ENCODE peak calls at places on chromosomes 16 and 17, in five cellular contexts. K, L, U, Y and M are unnamed samples.

GRCh38 chr16:67236551-67237395 is 9.8 kb downstream of the TMEM208 start:
- DNase-seq in K (no peak), L (peak), U (peak), Y (peak), M (no peak)

GRCh38 chr17:65022751-65023421 is 33.7 kb downstream of the GNA13 start:
- DNase-seq in K (no peak), L (no peak), U (no peak), Y (peak), M (peak)

GRCh38 chr16:48353565-48354163 is 31.5 kb downstream of the SIAH1 start:
- DNase-seq in K (peak), L (peak), U (peak), Y (peak), M (no peak)

GRCh38 chr17:16439303-16439791 is 24.0 kb downstream of the TRPV2 start:
- DNase-seq in K (no peak), L (no peak), U (peak), Y (no peak), M (no peak)

GRCh38 chr17:58189436-58190146 is 2.9 kb upstream of the EPX start:
- DNase-seq in K (no peak), L (no peak), U (no peak), Y (peak), M (peak)

GRCh38 chr17:28101919-28102318 is 59.4 kb downstream of the NLK start:
- DNase-seq in K (no peak), L (no peak), U (no peak), Y (no peak), M (no peak)

GRCh38 chr16:86347090-86347489 is 163.2 kb upstream of the FOXF1 start:
- DNase-seq in K (no peak), L (no peak), U (no peak), Y (no peak), M (no peak)

GRCh38 chr17:73600103-73600871 is 44.0 kb downstream of the SDK2 start:
- DNase-seq in K (no peak), L (no peak), U (no peak), Y (no peak), M (no peak)

GRCh38 chr17:76054112-76054476 is 18.2 kb downstream of the SRP68 start:
- DNase-seq in K (no peak), L (no peak), U (no peak), Y (peak), M (peak)

GRCh38 chr17:74380959-74381808 is 13.9 kb downstream of the GPR142 start:
- DNase-seq in K (no peak), L (no peak), U (no peak), Y (no peak), M (no peak)

GRCh38 chr17:43587647-43588046 is 41.5 kb upstream of the ETV4 start:
- DNase-seq in K (no peak), L (no peak), U (no peak), Y (no peak), M (no peak)

GRCh38 chr16:75624921-75625334 is 1.8 kb upstream of the ADAT1 start:
- DNase-seq in K (no peak), L (no peak), U (no peak), Y (peak), M (no peak)

GRCh38 chr17:16117149-16117548 is 98.2 kb downstream of the NCOR1 start:
- DNase-seq in K (no peak), L (no peak), U (no peak), Y (no peak), M (no peak)

GRCh38 chr16:57354311-57354710 is 4.3 kb upstream of the CCL22 start:
- DNase-seq in K (no peak), L (no peak), U (no peak), Y (peak), M (no peak)

GRCh38 chr16:12100124-12100647 is 123.7 kb downstream of the SNX29 start:
- DNase-seq in K (no peak), L (no peak), U (no peak), Y (no peak), M (no peak)

GRCh38 chr16:20383106-20384029 is 21.2 kb downstream of the PDILT start:
- DNase-seq in K (peak), L (peak), U (no peak), Y (peak), M (no peak)

GRCh38 chr16:25018972-25019617 is 3.9 kb upstream of the ARHGAP17 start:
- DNase-seq in K (no peak), L (no peak), U (no peak), Y (no peak), M (no peak)

GRCh38 chr16:49858200-49859129 is 2.6 kb upstream of the ZNF423 start:
- DNase-seq in K (peak), L (peak), U (no peak), Y (no peak), M (no peak)

GRCh38 chr16:25210758-25211157 is 6.0 kb upstream of the AQP8 start:
- DNase-seq in K (no peak), L (no peak), U (no peak), Y (no peak), M (no peak)

GRCh38 chr17:77708936-77709335 is 249.6 kb upstream of the TNRC6C start:
- DNase-seq in K (no peak), L (peak), U (no peak), Y (no peak), M (no peak)

GRCh38 chr16:14502932-14503741 is 126.9 kb downstream of the PARN start:
- DNase-seq in K (no peak), L (no peak), U (no peak), Y (peak), M (peak)

GRCh38 chr17:80892900-80893603 is 98.6 kb upstream of the CHMP6 start:
- DNase-seq in K (no peak), L (no peak), U (peak), Y (peak), M (no peak)

GRCh38 chr17:77184474-77184873 is 43.7 kb downstream of the SEC14L1 start:
- DNase-seq in K (no peak), L (no peak), U (no peak), Y (peak), M (no peak)

GRCh38 chr16:57694556-57695377 is at the start of gene DRC7:
- DNase-seq in K (peak), L (peak), U (no peak), Y (peak), M (no peak)

GRCh38 chr17:57478433-57478832 is 222.1 kb downstream of the MSI2 start:
- DNase-seq in K (peak), L (no peak), U (no peak), Y (no peak), M (no peak)

GRCh38 chr16:68194263-68194662 is 41.7 kb downstream of the ESRP2 start:
- DNase-seq in K (no peak), L (no peak), U (no peak), Y (no peak), M (no peak)

GRCh38 chr17:76270770-76271668 is 5.9 kb downstream of the UBALD2 start:
- DNase-seq in K (no peak), L (no peak), U (no peak), Y (no peak), M (no peak)

GRCh38 chr17:64771980-64772844 is 110.1 kb upstream of the SMURF2 start:
- DNase-seq in K (no peak), L (no peak), U (no peak), Y (no peak), M (no peak)

GRCh38 chr16:71929048-71929447 is 33.7 kb downstream of the IST1 start:
- DNase-seq in K (no peak), L (no peak), U (no peak), Y (peak), M (no peak)

GRCh38 chr17:79834575-79835469 is 4.4 kb downstream of the CBX4 start:
- DNase-seq in K (peak), L (peak), U (no peak), Y (no peak), M (no peak)

GRCh38 chr16:424033-424622 is 1.3 kb upstream of the RAB11FIP3 start:
- DNase-seq in K (peak), L (no peak), U (no peak), Y (peak), M (peak)

GRCh38 chr17:2373179-2373578 is 27.7 kb downstream of the MNT start:
- DNase-seq in K (no peak), L (no peak), U (no peak), Y (no peak), M (no peak)

GRCh38 chr17:45433136-45433535 is 466 bp upstream of the ARHGAP27 start:
- DNase-seq in K (no peak), L (no peak), U (no peak), Y (no peak), M (no peak)

GRCh38 chr17:65595071-65595655 is 33.7 kb upstream of the AXIN2 start:
- DNase-seq in K (no peak), L (no peak), U (no peak), Y (no peak), M (no peak)

GRCh38 chr16:11597268-11597690 is 10.6 kb upstream of the LITAF start:
- DNase-seq in K (no peak), L (no peak), U (no peak), Y (no peak), M (no peak)

GRCh38 chr16:67649494-67649931 is 4.6 kb downstream of the CARMIL2 start:
- DNase-seq in K (no peak), L (peak), U (no peak), Y (no peak), M (no peak)

GRCh38 chr16:50565428-50565827 is 17.2 kb downstream of the NKD1 start:
- DNase-seq in K (no peak), L (no peak), U (no peak), Y (no peak), M (no peak)

GRCh38 chr16:75064403-75065148 is 52.0 kb downstream of the LDHD start:
- DNase-seq in K (no peak), L (no peak), U (no peak), Y (no peak), M (peak)

DNA sequence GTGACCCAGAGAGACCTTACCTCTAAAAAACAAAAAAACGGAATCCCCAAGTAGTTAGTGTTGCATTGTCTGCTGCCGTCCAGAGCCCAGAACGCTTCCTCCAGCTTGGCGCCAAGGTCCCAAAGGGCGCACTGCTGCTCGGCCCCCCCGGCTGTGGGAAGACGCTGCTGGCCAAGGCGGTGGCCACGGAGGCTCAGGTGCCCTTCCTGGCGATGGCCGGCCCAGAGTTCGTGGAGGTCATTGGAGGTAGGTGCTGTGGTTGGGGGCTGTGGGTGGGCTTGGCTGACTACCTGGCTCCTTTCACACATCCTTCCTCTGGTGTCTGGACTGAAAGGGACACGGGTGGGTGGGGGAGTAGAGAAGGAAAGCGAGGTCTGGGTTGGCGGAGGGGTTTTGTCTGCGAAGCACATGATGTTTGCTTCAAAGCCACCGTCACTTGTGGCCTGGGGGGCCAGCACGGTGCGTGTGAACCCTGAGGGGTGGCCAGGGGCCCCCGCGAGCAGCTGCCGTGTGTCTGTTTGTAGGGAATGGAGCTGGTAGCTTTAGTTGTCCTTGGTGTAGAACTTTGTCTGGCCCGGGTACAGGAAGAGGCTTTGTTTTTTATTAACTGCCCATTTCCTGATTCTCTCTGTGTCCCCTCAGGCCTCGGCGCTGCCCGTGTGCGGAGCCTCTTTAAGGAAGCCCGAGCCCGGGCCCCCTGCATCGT is 23.8 kb downstream of the SPG7 start:
- DNase-seq in K (no peak), L (no peak), U (no peak), Y (no peak), M (no peak)
- H3K27ac ChIP-seq in K (no peak), L (no peak), U (no peak), Y (no peak), M (no peak)

DNA sequence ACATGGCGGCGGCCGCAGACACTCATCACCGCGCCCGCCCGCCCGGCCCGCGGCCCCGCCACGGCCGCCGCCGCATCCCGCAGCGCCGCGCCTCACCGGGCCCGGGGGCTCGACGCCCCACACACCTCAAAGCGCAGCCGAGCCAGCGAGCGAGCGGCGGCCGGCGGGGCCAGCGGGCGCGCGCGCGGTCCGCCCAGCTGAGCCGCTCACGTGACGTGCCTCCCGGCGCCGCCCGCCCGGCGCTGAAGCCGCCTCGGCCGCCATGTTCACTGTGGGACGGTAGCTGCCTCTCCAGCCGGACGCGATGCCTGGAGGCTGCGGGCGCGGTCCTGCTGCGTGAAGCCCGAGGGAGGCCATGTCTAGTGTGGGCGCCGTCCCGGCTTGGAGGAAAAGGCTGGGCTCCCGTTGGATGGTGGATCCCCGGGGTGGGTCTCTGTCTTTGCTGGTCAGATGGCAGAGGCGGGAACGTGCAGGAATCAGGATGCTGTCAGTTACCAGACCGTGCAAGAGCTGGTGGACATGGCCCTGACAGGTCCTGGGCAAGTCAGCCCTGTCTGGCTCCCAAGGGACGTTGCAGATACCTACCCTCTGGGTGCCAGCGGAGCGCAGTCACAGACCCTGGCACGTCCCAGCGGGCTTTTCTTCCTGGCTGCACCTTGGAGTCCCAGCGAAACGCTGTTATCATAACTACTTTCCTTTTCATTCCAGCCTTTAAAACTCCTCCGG is at the start of gene USP31:
- DNase-seq in K (peak), L (peak), U (peak), Y (peak), M (peak)
- H3K27ac ChIP-seq in K (peak), L (no peak), U (no peak), Y (peak), M (peak)

GRCh38 chr16:85037050-85037410 is 9.4 kb downstream of the KIAA0513 start:
- DNase-seq in K (no peak), L (no peak), U (no peak), Y (peak), M (peak)

GRCh38 chr16:85041184-85041928 is 13.8 kb downstream of the KIAA0513 start:
- DNase-seq in K (no peak), L (no peak), U (no peak), Y (no peak), M (no peak)

GRCh38 chr16:85036398-85037049 is 8.9 kb downstream of the KIAA0513 start:
- DNase-seq in K (no peak), L (no peak), U (no peak), Y (no peak), M (no peak)

GRCh38 chr16:85034591-85035433 is 7.2 kb downstream of the KIAA0513 start:
- DNase-seq in K (no peak), L (no peak), U (no peak), Y (no peak), M (no peak)

GRCh38 chr16:85037721-85038120 is 10.1 kb downstream of the KIAA0513 start:
- DNase-seq in K (no peak), L (no peak), U (no peak), Y (no peak), M (no peak)
- H3K27ac ChIP-seq in K (no peak), L (no peak), U (no peak), Y (no peak), M (no peak)

GRCh38 chr16:81273223-81273940 is 34.9 kb downstream of the BCO1 start:
- DNase-seq in K (no peak), L (no peak), U (no peak), Y (no peak), M (no peak)
- H3K27ac ChIP-seq in K (no peak), L (no peak), U (no peak), Y (no peak), M (peak)

GRCh38 chr17:49708515-49709161 is 874 bp upstream of the SLC35B1 start:
- DNase-seq in K (no peak), L (peak), U (no peak), Y (no peak), M (no peak)
- H3K27ac ChIP-seq in K (peak), L (no peak), U (peak), Y (no peak), M (peak)

DNA sequence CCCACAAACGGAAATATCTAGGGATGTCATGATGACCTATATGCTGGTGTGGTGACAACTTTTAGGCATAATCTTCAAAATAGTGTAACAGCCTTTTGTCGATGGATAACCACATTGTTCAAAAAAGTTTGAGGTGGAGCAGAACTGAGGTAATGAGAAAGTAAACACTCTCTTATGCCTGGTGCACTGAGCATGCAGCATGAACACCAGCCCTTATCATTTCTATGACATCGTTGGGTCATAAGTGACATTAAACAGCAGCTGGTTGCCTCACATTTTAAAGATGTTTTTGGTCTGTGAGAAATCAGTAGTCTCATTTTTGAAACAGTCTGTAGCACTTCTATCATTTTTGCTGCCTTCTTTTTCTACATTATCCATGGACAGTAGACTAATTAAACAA is 1.8 kb downstream of the KRT23 start:
- DNase-seq in K (no peak), L (no peak), U (no peak), Y (no peak), M (no peak)
- H3K27ac ChIP-seq in K (no peak), L (no peak), U (no peak), Y (no peak), M (peak)

GRCh38 chr16:23511731-23512130 is 1.4 kb upstream of the GGA2 start:
- DNase-seq in K (no peak), L (no peak), U (no peak), Y (no peak), M (no peak)
- H3K27ac ChIP-seq in K (no peak), L (no peak), U (no peak), Y (no peak), M (no peak)